ENCODE peak calls at places on chromosomes 16 and 17, in ten cellular contexts. I is fibroblast of pulmonary artery, L is HCT116, H is cardiac muscle cell, P is stomach, O is heart right ventricle, J is tibial nerve, W is OCI-LY7, S is cardiac fibroblast, F is ovary. X is an unnamed sample.

GRCh38 chr17:28334176-28334575 is 1.1 kb downstream of the IFT20 start:
- DNase-seq in L (no peak), P (no peak), W (no peak), S (peak; percentile 41), H (peak; percentile 47), F (no peak), O (no peak), J (no peak), I (peak; percentile 52), X (no peak)

GRCh38 chr16:77834600-77834963 is 46.2 kb downstream of the VAT1L start:
- DNase-seq in J (no peak), O (no peak), L (no peak), S (peak; percentile 39), W (no peak), H (peak; percentile 68), F (no peak), I (peak; percentile 74), P (no peak), X (peak; percentile 88)

GRCh38 chr17:75338335-75338734 is 49.1 kb upstream of the SLC25A19 start:
- DNase-seq in L (no peak), H (no peak), S (peak; percentile 71), F (no peak), O (no peak), W (no peak), I (no peak), J (no peak), P (no peak), X (peak; percentile 7)

GRCh38 chr16:84368327-84368996 is at the start of gene ATP2C2:
- DNase-seq in S (no peak), F (no peak), J (no peak), O (no peak), H (no peak), W (no peak), L (peak; percentile 51), I (no peak), P (peak; percentile 78), X (no peak)

GRCh38 chr16:25020112-25020591 is 5.0 kb upstream of the ARHGAP17 start:
- DNase-seq in P (no peak), J (no peak), I (no peak), S (peak; percentile 61), H (no peak), O (no peak), W (no peak), L (no peak), F (no peak), X (no peak)

GRCh38 chr17:44314524-44314868 is 6.1 kb downstream of the RUNDC3A start:
- DNase-seq in O (no peak), I (no peak), P (no peak), J (no peak), W (no peak), H (no peak), S (no peak), L (no peak), F (no peak), X (no peak)

GRCh38 chr16:89656435-89657121 is 930 bp downstream of the CHMP1A start:
- DNase-seq in I (no peak), J (no peak), P (no peak), F (peak; percentile 46), W (no peak), O (no peak), H (no peak), L (no peak), S (no peak), X (no peak)

GRCh38 chr17:78745407-78746088 is 36.5 kb downstream of the CYTH1 start:
- DNase-seq in W (peak; percentile 70), L (no peak), I (peak; percentile 69), S (peak; percentile 66), F (no peak), H (peak; percentile 63), O (peak; percentile 54), J (peak; percentile 48), P (no peak), X (no peak)

GRCh38 chr17:78824240-78824639 is 16.4 kb downstream of the USP36 start:
- DNase-seq in W (no peak), J (no peak), S (no peak), H (no peak), L (no peak), I (no peak), O (no peak), P (no peak), F (no peak), X (no peak)

GRCh38 chr17:50027639-50028206 is 28.2 kb upstream of the ITGA3 start:
- DNase-seq in S (peak; percentile 95), P (peak; percentile 66), I (peak; percentile 93), J (no peak), W (no peak), F (peak; percentile 69), H (peak; percentile 93), L (peak; percentile 84), O (peak; percentile 48), X (peak; percentile 75)

GRCh38 chr16:80938035-80938927 is 68.4 kb downstream of the CMC2 start:
- DNase-seq in W (no peak), P (no peak), O (peak; percentile 32), S (peak; percentile 99), L (peak; percentile 51), F (peak; percentile 34), I (peak; percentile 99), J (peak; percentile 53), H (peak; percentile 99), X (peak; percentile 91)

GRCh38 chr16:676565-677297 is 1.3 kb downstream of the RHBDL1 start:
- DNase-seq in O (no peak), I (no peak), J (no peak), S (no peak), H (no peak), F (no peak), P (peak; percentile 83), L (no peak), W (no peak), X (no peak)

GRCh38 chr17:14843086-14843795 is 421.9 kb downstream of the PMP22 start:
- DNase-seq in O (no peak), I (no peak), L (no peak), H (no peak), W (no peak), J (no peak), F (no peak), P (no peak), S (no peak), X (no peak)

GRCh38 chr16:10521681-10522274 is 58.6 kb downstream of the EMP2 start:
- DNase-seq in P (peak; percentile 65), L (peak; percentile 42), H (peak; percentile 75), O (peak; percentile 58), F (peak; percentile 70), S (peak; percentile 72), J (peak; percentile 69), W (peak; percentile 70), I (peak; percentile 79), X (peak; percentile 6)

GRCh38 chr16:1727651-1728624 is 21.9 kb downstream of the MAPK8IP3 start:
- DNase-seq in H (no peak), W (no peak), I (no peak), P (no peak), J (no peak), S (no peak), O (no peak), L (no peak), F (no peak), X (no peak)

GRCh38 chr17:48571024-48571818 is 6.9 kb downstream of the HOXB4 start:
- DNase-seq in L (no peak), J (no peak), I (no peak), S (no peak), H (no peak), O (no peak), W (no peak), F (no peak), P (no peak), X (no peak)

GRCh38 chr16:75599452-75600277 is 23.4 kb downstream of the ADAT1 start:
- DNase-seq in F (no peak), H (no peak), L (no peak), P (no peak), I (no peak), O (no peak), J (no peak), S (no peak), W (no peak), X (no peak)

GRCh38 chr16:14485131-14485551 is 144.9 kb downstream of the PARN start:
- DNase-seq in O (no peak), I (no peak), P (no peak), H (peak; percentile 27), L (no peak), F (no peak), J (no peak), S (no peak), W (no peak), X (no peak)

GRCh38 chr17:28178800-28179199 is 136.3 kb downstream of the NLK start:
- DNase-seq in L (no peak), W (no peak), F (no peak), H (no peak), O (no peak), P (no peak), J (no peak), S (no peak), I (no peak), X (no peak)

GRCh38 chr16:57723170-57723569 is 12.4 kb upstream of the KATNB1 start:
- DNase-seq in J (no peak), F (no peak), S (peak; percentile 49), L (no peak), P (no peak), O (no peak), I (peak; percentile 25), W (no peak), H (peak; percentile 34), X (no peak)
- TF ChIP-seq CTCF in J (no peak), F (no peak), S (peak; percentile 43), L (peak; percentile 31), P (no peak), O (no peak), I (peak; percentile 33), W (peak; percentile 14), H (peak; percentile 37), X (no peak)

GRCh38 chr17:76354747-76355310 is 1.1 kb upstream of the PRPSAP1 start:
- DNase-seq in P (no peak), S (no peak), W (peak; percentile 50), I (no peak), O (no peak), F (no peak), J (no peak), H (no peak), L (no peak), X (no peak)
- H3K4me3 ChIP-seq in P (peak overlapping the region; percentile 81), S (no peak overlapping the region), W (peak overlapping the region; percentile 91), I (no peak overlapping the region), O (peak overlapping the region; percentile 92), F (no peak overlapping the region), J (no peak overlapping the region), H (peak overlapping the region; percentile 90), L (peak overlapping the region; percentile 99), X (no peak overlapping the region)

GRCh38 chr17:1147664-1148063 is 32.1 kb downstream of the ABR start:
- DNase-seq in S (peak; percentile 65), I (peak; percentile 53), J (no peak), L (peak; percentile 71), P (peak; percentile 81), F (no peak), O (peak; percentile 65), H (peak; percentile 54), W (no peak), X (no peak)
- TF ChIP-seq CTCF in S (peak; percentile 64), I (peak; percentile 51), J (no peak), L (peak; percentile 90), P (peak; percentile 43), F (no peak), O (peak; percentile 45), H (peak; percentile 47), W (peak; percentile 15), X (peak; percentile 53)

DNA sequence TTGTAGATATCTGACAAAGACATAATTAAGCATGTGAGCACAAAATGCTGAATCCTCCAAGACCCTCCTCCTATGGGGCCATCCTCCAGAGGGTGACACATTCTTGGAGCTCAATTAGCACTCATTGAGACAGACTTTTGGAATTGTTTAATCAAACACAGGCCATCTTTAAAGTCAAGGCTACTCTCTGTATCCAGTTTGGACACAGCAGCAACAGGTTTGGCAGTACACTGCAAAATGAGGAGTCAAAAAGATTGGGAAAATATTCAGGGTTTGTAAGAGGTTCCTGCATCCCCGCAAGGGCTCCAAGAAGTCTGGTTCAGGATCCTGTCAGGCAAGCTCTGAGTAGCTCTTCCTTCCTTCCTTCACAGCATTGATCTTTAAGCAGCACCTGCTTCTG is 1.3 kb downstream of the ITFG1 start:
- DNase-seq in J (no peak), H (no peak), S (no peak), O (no peak), F (no peak), I (no peak), W (no peak), P (no peak), L (no peak), X (no peak)
- H3K4me3 ChIP-seq in J (no peak overlapping the region), H (peak overlapping the region; percentile 83), S (peak overlapping the region; percentile 92), O (peak overlapping the region; percentile 97), F (peak overlapping the region; percentile 81), I (peak overlapping the region; percentile 98), W (peak overlapping the region; percentile 89), P (peak overlapping the region; percentile 91), L (peak overlapping the region; percentile 83), X (peak overlapping the region; percentile 96)

X was measured in AG04450.